ENCODE peak calls at places on chromosome 7, in four cellular contexts. F is A549, A is HepG2, J is GM12878. C is an unnamed sample.

GRCh38 chr7:140533394-140533872 is 54.1 kb upstream of the MKRN1 start:
- DNase-seq in F (no peak), A (peak), J (no peak), C (peak)

GRCh38 chr7:1296727-1297475 is 64.2 kb downstream of the UNCX start:
- DNase-seq in F (no peak), A (no peak), J (no peak), C (no peak)

GRCh38 chr7:123580406-123581161 is 21.0 kb upstream of the ASB15 start:
- DNase-seq in F (peak), A (peak), J (no peak), C (no peak)

GRCh38 chr7:33806284-33807157 is 98.8 kb upstream of the BMPER start:
- DNase-seq in F (no peak), A (peak), J (no peak), C (no peak)

GRCh38 chr7:132622081-132622480 is 45.8 kb upstream of the PLXNA4 start:
- DNase-seq in F (no peak), A (no peak), J (no peak), C (no peak)

GRCh38 chr7:149205690-149206381 is 10.5 kb downstream of the ZNF282 start:
- DNase-seq in F (no peak), A (no peak), J (no peak), C (no peak)

GRCh38 chr7:132817844-132818427 is 241.7 kb upstream of the PLXNA4 start:
- DNase-seq in F (no peak), A (no peak), J (no peak), C (no peak)

GRCh38 chr7:142873281-142873784 is 12.2 kb downstream of the TRPV6 start:
- DNase-seq in F (peak), A (no peak), J (no peak), C (peak)

GRCh38 chr7:1691096-1691495 is 21.0 kb downstream of the ELFN1 start:
- DNase-seq in F (no peak), A (no peak), J (no peak), C (no peak)

GRCh38 chr7:30028749-30029635 is 780 bp downstream of the PLEKHA8 start:
- DNase-seq in F (peak), A (peak), J (no peak), C (peak)

GRCh38 chr7:2321020-2321419 is 6.8 kb upstream of the SNX8 start:
- DNase-seq in F (peak), A (peak), J (no peak), C (no peak)

GRCh38 chr7:37329940-37330339 is 118.7 kb downstream of the ELMO1 start:
- DNase-seq in F (no peak), A (no peak), J (no peak), C (no peak)

GRCh38 chr7:50359995-50360925 is 55.7 kb downstream of the IKZF1 start:
- DNase-seq in F (no peak), A (no peak), J (no peak), C (peak)

GRCh38 chr7:124716894-124717293 is 48.7 kb downstream of the GPR37 start:
- DNase-seq in F (no peak), A (no peak), J (no peak), C (no peak)

GRCh38 chr7:69780377-69780776 is 182.1 kb downstream of the AUTS2 start:
- DNase-seq in F (peak), A (no peak), J (no peak), C (no peak)

GRCh38 chr7:54711900-54712595 is 47.0 kb downstream of the SEC61G start:
- DNase-seq in F (no peak), A (no peak), J (no peak), C (no peak)

GRCh38 chr7:114412548-114412947 is 2.1 kb upstream of the FOXP2 start:
- DNase-seq in F (no peak), A (no peak), J (no peak), C (no peak)

GRCh38 chr7:31146026-31146425 is 93.9 kb downstream of the ADCYAP1R1 start:
- DNase-seq in F (no peak), A (no peak), J (no peak), C (no peak)

GRCh38 chr7:42858570-42858969 is 53.3 kb downstream of the C7orf25 start:
- DNase-seq in F (peak), A (no peak), J (no peak), C (no peak)

GRCh38 chr7:30668102-30668501 is 14.2 kb downstream of the CRHR2 start:
- DNase-seq in F (no peak), A (no peak), J (no peak), C (no peak)

GRCh38 chr7:130942211-130942964 is 208.4 kb upstream of the KLF14 start:
- DNase-seq in F (peak), A (peak), J (no peak), C (peak)

GRCh38 chr7:149156898-149157297 is 9.6 kb downstream of the ZNF398 start:
- DNase-seq in F (no peak), A (no peak), J (no peak), C (no peak)

GRCh38 chr7:128906766-128907559 is 3.5 kb downstream of the KCP start:
- DNase-seq in F (no peak), A (no peak), J (no peak), C (no peak)

DNA sequence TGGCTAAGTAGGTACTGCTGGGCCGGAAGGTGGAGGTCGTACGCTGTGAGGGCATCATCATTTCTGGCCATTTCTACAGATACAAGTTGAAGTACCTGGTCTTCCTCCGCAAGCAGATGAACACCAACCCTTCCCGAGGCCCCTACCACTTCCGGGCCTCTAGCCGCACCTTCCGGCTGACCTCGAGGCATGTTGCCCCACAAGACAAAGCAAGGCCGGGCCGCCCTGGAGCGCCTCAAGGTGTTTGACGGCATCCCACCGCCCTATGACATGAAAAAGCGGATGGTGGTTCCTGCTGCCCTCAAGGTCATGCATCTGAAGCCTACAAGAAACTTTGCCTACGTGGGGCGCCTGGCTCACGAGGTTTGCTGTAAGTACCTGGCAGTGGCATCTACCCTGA is 56.8 kb downstream of the ATXN7L1 start:
- DNase-seq in F (no peak), A (no peak), J (no peak), C (no peak)
- TF ChIP-seq CHD2 in F (no peak), A (no peak), J (no peak), C (no peak)

DNA sequence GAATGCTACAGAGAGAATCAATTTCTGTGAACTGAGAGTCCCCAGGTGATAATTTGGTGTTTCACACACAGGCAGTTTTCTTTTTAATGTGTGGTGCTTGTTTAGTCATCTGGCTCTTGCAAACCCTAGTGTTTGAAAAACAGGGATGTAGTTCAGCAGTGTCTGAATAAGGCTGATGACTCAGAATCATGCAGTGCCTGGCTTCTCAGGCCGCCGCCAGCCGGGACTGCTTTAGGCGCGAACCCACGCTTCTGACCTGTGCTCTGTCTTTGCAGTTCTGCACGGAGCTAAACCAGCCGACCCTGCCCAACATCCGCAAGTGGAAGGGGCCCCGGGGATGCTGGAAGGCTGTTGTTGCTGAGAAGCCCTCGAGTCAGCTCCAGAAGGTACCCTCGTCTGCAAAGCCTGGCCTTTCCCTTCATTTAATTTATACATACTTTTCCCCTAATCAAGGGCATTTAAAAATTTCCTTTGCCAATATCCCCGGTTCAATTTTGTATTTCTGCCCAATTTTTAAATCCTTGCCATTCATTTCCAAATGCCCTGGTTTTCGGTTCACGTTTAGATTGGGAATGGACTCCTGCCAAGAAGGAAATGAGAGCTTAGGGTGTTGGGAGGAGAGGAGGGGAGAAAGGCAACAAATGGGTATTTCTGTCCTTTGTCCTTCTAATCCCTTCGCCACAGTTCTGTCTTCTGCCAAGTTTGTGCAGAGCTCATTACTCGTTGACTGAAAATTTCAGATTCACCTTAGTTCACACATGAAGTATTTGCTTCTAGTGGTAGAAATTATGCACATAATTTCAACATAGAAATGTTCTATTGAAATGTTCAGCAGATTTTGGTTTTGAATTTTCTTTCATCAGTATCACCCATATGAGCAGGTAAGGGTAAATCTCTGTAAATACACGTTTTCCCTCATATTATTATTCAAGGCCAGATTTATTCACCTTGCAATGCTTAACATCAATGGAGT is 108.5 kb upstream of the ANLN start:
- DNase-seq in F (peak), A (no peak), J (no peak), C (peak)
- TF ChIP-seq POLR2AphosphoS2 in F (no peak), A (no peak), J (no peak), C (no peak)

DNA sequence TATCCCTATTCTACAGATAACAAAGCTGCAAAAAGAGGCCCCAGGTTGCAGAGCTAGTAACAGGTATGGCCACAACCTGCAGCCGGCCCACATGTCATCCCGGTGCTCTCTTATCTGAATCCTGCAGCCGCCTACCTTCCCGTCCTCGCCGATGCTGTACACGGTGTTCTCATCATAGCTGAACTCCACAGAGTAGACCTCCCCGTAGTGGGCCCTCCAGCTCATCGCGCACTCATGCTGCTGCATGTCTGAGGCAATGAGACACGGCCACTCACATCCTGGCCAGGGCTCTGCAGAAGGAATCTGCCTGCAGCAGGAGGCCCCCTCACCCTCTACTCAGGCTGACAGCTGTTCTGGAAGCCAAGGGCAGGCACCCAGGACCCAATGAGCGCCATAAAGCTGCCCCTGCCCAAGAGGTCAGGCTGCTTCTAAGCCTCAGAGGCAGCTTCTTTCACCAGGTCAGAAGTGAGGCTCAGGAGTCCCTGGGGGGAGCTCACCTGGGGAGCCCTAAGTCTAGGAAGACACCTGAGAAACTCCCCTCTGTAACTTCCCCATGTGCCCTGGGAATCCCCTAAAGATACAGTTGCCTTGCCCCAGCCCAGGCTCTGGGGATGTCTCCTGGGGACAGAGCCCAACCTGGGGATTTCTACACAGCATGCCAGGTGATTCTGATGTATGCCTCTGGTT is 17.9 kb upstream of the CYREN start:
- DNase-seq in F (no peak), A (no peak), J (no peak), C (no peak)
- TF ChIP-seq CHD2 in F (no peak), A (no peak), J (no peak), C (no peak)

DNA sequence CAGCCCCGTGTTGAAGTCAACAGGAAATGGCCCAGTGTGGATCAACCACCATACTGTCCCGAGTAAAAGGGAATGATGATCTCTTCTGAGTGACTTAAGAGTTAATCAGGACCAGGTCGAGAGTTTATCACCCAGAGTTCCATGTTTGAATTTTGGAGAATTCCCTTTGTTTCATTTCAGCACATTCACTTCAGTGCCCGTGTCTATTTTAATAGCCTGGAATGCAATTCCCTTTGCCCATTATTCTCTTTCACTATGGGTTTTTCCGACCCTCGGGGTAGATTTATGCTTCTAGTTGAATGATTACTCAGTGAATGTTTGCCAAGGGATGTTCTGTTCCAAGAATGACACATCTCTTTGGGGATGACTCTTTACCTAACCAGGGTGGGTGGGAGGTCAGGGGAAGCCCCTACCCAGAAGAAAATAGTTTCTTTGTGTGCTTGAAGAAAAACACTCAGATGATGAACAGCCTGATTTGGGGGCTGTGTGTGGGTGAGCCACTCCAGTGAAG is 594.9 kb downstream of the INHBA start:
- DNase-seq in F (peak), A (peak), J (peak), C (no peak)
- TF ChIP-seq POLR2AphosphoS2 in F (no peak), A (no peak), J (no peak), C (no peak)

GRCh38 chr7:157429680-157430224 is 92.9 kb downstream of the DNAJB6 start:
- DNase-seq in F (no peak), A (no peak), J (no peak), C (no peak)

GRCh38 chr7:157428554-157428945 is 91.7 kb downstream of the DNAJB6 start:
- DNase-seq in F (no peak), A (no peak), J (no peak), C (no peak)

GRCh38 chr7:157429001-157429679 is 92.3 kb downstream of the DNAJB6 start:
- DNase-seq in F (no peak), A (no peak), J (no peak), C (no peak)

GRCh38 chr7:157426463-157427301 is 89.9 kb downstream of the DNAJB6 start:
- DNase-seq in F (no peak), A (no peak), J (no peak), C (no peak)

GRCh38 chr7:157427811-157428553 is 91.2 kb downstream of the DNAJB6 start:
- DNase-seq in F (no peak), A (no peak), J (no peak), C (no peak)
- TF ChIP-seq CHD2 in F (no peak), A (no peak), J (no peak), C (no peak)

GRCh38 chr7:155297517-155298287 is at the start of gene INSIG1:
- DNase-seq in F (peak), A (no peak), J (peak), C (peak)
- TF ChIP-seq POLR2AphosphoS2 in F (no peak), A (no peak), J (peak), C (no peak)

DNA sequence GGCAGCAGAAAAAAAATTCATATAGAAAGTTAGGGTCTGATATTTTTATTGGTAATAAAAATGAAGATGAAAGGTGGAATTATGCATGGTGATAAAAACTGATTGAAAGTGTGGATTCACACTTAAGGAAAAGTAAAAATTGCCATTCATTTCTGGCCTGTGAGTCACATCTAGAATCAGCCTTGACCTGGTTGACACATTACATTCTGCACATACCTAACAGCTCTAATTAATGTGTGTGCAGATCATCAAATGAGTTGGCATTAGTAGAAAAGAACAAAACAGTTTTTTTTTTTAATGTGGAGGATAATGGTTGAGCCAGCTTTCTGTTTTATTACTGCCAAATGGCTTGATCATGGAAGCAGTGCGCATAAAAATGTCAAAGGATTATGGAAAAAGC is 142.6 kb upstream of the TMEM196 start:
- DNase-seq in F (no peak), A (no peak), J (no peak), C (no peak)
- TF ChIP-seq CHD2 in F (no peak), A (no peak), J (no peak), C (no peak)

C was measured in K562.